ENCODE peak calls at places on chromosome 10, in eight cellular contexts. Y is mucosa of descending colon; P is stimulated activated CD8-positive, alpha-beta memory T cell treated with anti-CD3 and anti-CD28 coated beads, Interleukin-4, amount 100 ng/mL, for 4 hours; S is ovary; Q is activated T-cell treated with anti-CD3 and anti-CD28 coated beads, Interleukin-2, amount 50 U/mL, for 72 hours; O is stimulated activated CD4-positive, alpha-beta T cell treated with anti-CD3 and anti-CD28 coated beads, Interleukin-15, amount 100 ng/mL, for 1 hour; T is psoas muscle; C is posterior vena cava. Z is an unnamed sample.

GRCh38 chr10:84177541-84178386 is 4.2 kb downstream of the GPR15LG start:
- DNase-seq in O (no peak), C (no peak), S (no peak), Q (peak), Y (peak), T (no peak), P (no peak), Z (peak)

GRCh38 chr10:47364366-47364765 is 16.2 kb downstream of the RBP3 start:
- DNase-seq in Q (no peak), P (no peak), Y (no peak), C (peak), O (no peak), T (peak), S (no peak), Z (no peak)

GRCh38 chr10:110643670-110644597 is at the start of gene RBM20:
- DNase-seq in Y (peak), S (no peak), O (peak), Q (peak), P (no peak), C (no peak), T (peak), Z (peak)

GRCh38 chr10:116237260-116237659 is 35.7 kb downstream of the GFRA1 start:
- DNase-seq in O (no peak), S (no peak), C (no peak), Q (no peak), P (no peak), Y (no peak), T (no peak), Z (no peak)

GRCh38 chr10:35300063-35300699 is 36.1 kb upstream of the CCNY start:
- DNase-seq in O (no peak), Y (peak), T (peak), C (peak), P (no peak), S (no peak), Q (no peak), Z (peak)

GRCh38 chr10:69327463-69328345 is 49.4 kb downstream of the HK1 start:
- DNase-seq in T (peak), C (peak), Q (peak), S (peak), O (peak), P (no peak), Y (peak), Z (peak)

GRCh38 chr10:107741976-107742375 is 577.5 kb upstream of the SORCS1 start:
- DNase-seq in C (no peak), P (no peak), T (no peak), O (no peak), Q (no peak), Y (no peak), S (no peak), Z (no peak)

GRCh38 chr10:50279489-50279888 is 28.2 kb upstream of the ASAH2 start:
- DNase-seq in S (no peak), T (no peak), Y (no peak), Q (no peak), C (no peak), O (no peak), P (no peak), Z (no peak)

Z was measured in GM13976.